ENCODE peak calls at places on chromosomes 4 and X, in five cellular contexts. One of them, this sample, is unnamed.

GRCh38 chr4:88001871-88002270 is 5.6 kb upstream of the PKD2 start:
- DNase-seq in GM12878: no peak
- DNase-seq in NT2/D1: no peak
- DNase-seq in posterior cingulate gyrus: no peak
- DNase-seq in AG08395: no peak
- DNase-seq in this sample: no peak

GRCh38 chr4:165517216-165517615 is 138.4 kb downstream of the CPE start:
- DNase-seq in GM12878: no peak
- DNase-seq in NT2/D1: no peak
- DNase-seq in posterior cingulate gyrus: no peak
- DNase-seq in AG08395: no peak
- DNase-seq in this sample: no peak

GRCh38 chr4:183729430-183730328 is 70.6 kb downstream of the TRAPPC11 start:
- DNase-seq in GM12878: no peak
- DNase-seq in NT2/D1: no peak
- DNase-seq in posterior cingulate gyrus: no peak
- DNase-seq in AG08395: no peak
- DNase-seq in this sample: no peak

GRCh38 chr4:83128235-83128929 is 13.9 kb upstream of the PLAC8 start:
- DNase-seq in GM12878: no peak
- DNase-seq in NT2/D1: no peak
- DNase-seq in posterior cingulate gyrus: no peak
- DNase-seq in AG08395: peak
- DNase-seq in this sample: no peak

GRCh38 chr4:77175201-77175610 is 18.2 kb downstream of the CCNG2 start:
- DNase-seq in GM12878: no peak
- DNase-seq in NT2/D1: peak
- DNase-seq in posterior cingulate gyrus: no peak
- DNase-seq in AG08395: no peak
- DNase-seq in this sample: no peak

GRCh38 chr4:47741200-47741599 is 96.7 kb downstream of the CORIN start:
- DNase-seq in GM12878: no peak
- DNase-seq in NT2/D1: no peak
- DNase-seq in posterior cingulate gyrus: no peak
- DNase-seq in AG08395: no peak
- DNase-seq in this sample: no peak

GRCh38 chr4:153645183-153645582 is 38.9 kb upstream of the TLR2 start:
- DNase-seq in GM12878: no peak
- DNase-seq in NT2/D1: no peak
- DNase-seq in posterior cingulate gyrus: no peak
- DNase-seq in AG08395: no peak
- DNase-seq in this sample: no peak

GRCh38 chr4:8525383-8526120 is 54.6 kb upstream of the GPR78 start:
- DNase-seq in GM12878: no peak
- DNase-seq in NT2/D1: no peak
- DNase-seq in posterior cingulate gyrus: peak
- DNase-seq in AG08395: peak
- DNase-seq in this sample: no peak

GRCh38 chr4:7160951-7161440 is 31.3 kb upstream of the SORCS2 start:
- DNase-seq in GM12878: no peak
- DNase-seq in NT2/D1: no peak
- DNase-seq in posterior cingulate gyrus: no peak
- DNase-seq in AG08395: no peak
- DNase-seq in this sample: no peak

GRCh38 chrX:129634541-129634940 is 20.2 kb downstream of the APLN start:
- DNase-seq in GM12878: no peak
- DNase-seq in NT2/D1: no peak
- DNase-seq in posterior cingulate gyrus: peak
- DNase-seq in AG08395: no peak
- DNase-seq in this sample: no peak

GRCh38 chr4:51906167-51906647 is 63.3 kb downstream of the DCUN1D4 start:
- DNase-seq in GM12878: peak
- DNase-seq in NT2/D1: no peak
- DNase-seq in posterior cingulate gyrus: no peak
- DNase-seq in AG08395: no peak
- DNase-seq in this sample: no peak

GRCh38 chr4:83870551-83870950 is 334.6 kb downstream of the GPAT3 start:
- DNase-seq in GM12878: no peak
- DNase-seq in NT2/D1: no peak
- DNase-seq in posterior cingulate gyrus: no peak
- DNase-seq in AG08395: no peak
- DNase-seq in this sample: no peak

GRCh38 chr4:2402053-2402452 is 16.4 kb downstream of the ZFYVE28 start:
- DNase-seq in GM12878: no peak
- DNase-seq in NT2/D1: peak
- DNase-seq in posterior cingulate gyrus: peak
- DNase-seq in AG08395: peak
- DNase-seq in this sample: peak

GRCh38 chrX:133849676-133850075 is 135.7 kb downstream of the GPC3 start:
- DNase-seq in GM12878: no peak
- DNase-seq in NT2/D1: no peak
- DNase-seq in posterior cingulate gyrus: no peak
- DNase-seq in AG08395: no peak
- DNase-seq in this sample: no peak

GRCh38 chrX:155027509-155028066 is 944 bp downstream of the FUNDC2 start:
- DNase-seq in GM12878: no peak
- DNase-seq in NT2/D1: no peak
- DNase-seq in posterior cingulate gyrus: no peak
- DNase-seq in AG08395: peak
- DNase-seq in this sample: no peak

GRCh38 chr4:78707793-78708192 is 68.4 kb upstream of the BMP2K start:
- DNase-seq in GM12878: no peak
- DNase-seq in NT2/D1: no peak
- DNase-seq in posterior cingulate gyrus: no peak
- DNase-seq in AG08395: no peak
- DNase-seq in this sample: no peak

GRCh38 chr4:3041192-3042142 is 32.9 kb downstream of the HTT-AS start:
- DNase-seq in GM12878: no peak
- DNase-seq in NT2/D1: no peak
- DNase-seq in posterior cingulate gyrus: peak
- DNase-seq in AG08395: peak
- DNase-seq in this sample: peak

This sample was measured in left cardiac atrium.